ENCODE peak calls at places on chromosome 17, in four cellular contexts. T, V, U and R are unnamed samples.

GRCh38 chr17:82315703-82316358 is 1.6 kb downstream of the CD7 start:
- DNase-seq in T (no peak), V (no peak), U (peak; percentile 66), R (no peak)

GRCh38 chr17:80220709-80221215 is 535 bp downstream of the SLC26A11 start:
- DNase-seq in T (no peak), V (no peak), U (peak; percentile 28), R (no peak)

GRCh38 chr17:75047398-75048098 is 523 bp downstream of the KCTD2 start:
- DNase-seq in T (no peak), V (peak; percentile 44), U (peak; percentile 15), R (no peak)

GRCh38 chr17:17412331-17412730 is 64.5 kb upstream of the MED9 start:
- DNase-seq in T (peak; percentile 54), V (no peak), U (no peak), R (no peak)

GRCh38 chr17:42118545-42118944 is 2.6 kb downstream of the KAT2A start:
- DNase-seq in T (peak; percentile 30), V (peak; percentile 62), U (peak; percentile 43), R (peak; percentile 55)

GRCh38 chr17:42266918-42267766 is 9.0 kb downstream of the STAT5B start:
- DNase-seq in T (peak; percentile 82), V (no peak), U (peak; percentile 54), R (no peak)

GRCh38 chr17:40450175-40450574 is 6.9 kb downstream of the IGFBP4 start:
- DNase-seq in T (no peak), V (peak; percentile 78), U (no peak), R (peak; percentile 52)

GRCh38 chr17:59763861-59764260 is 56.4 kb downstream of the VMP1 start:
- DNase-seq in T (peak; percentile 94), V (no peak), U (no peak), R (no peak)

GRCh38 chr17:73205326-73205980 is 12.6 kb downstream of the COG1 start:
- DNase-seq in T (no peak), V (no peak), U (no peak), R (no peak)